ENCODE peak calls at places on chromosome 16, in four cellular contexts. One of them, this sample, is unnamed.
A peak's percentile ranks its signal among the peaks of the same experiment; 100 is the strongest.

GRCh38 chr16:79358188-79358587 is 242.3 kb downstream of the MAF start:
- DNase-seq in K562: no peak
- DNase-seq in HepG2: no peak
- DNase-seq in GM12878: no peak
- DNase-seq in this sample: no peak

GRCh38 chr16:923184-923583 is 47.6 kb downstream of the LMF1 start:
- DNase-seq in K562: no peak
- DNase-seq in HepG2: no peak
- DNase-seq in GM12878: no peak
- DNase-seq in this sample: no peak

GRCh38 chr16:5175263-5175662 is 77.7 kb upstream of the EEF2KMT start:
- DNase-seq in K562: no peak
- DNase-seq in HepG2: no peak
- DNase-seq in GM12878: no peak
- DNase-seq in this sample: no peak

GRCh38 chr16:894841-895240 is 75.9 kb downstream of the LMF1 start:
- DNase-seq in K562: peak; percentile 59
- DNase-seq in HepG2: no peak
- DNase-seq in GM12878: no peak
- DNase-seq in this sample: peak; percentile 59

GRCh38 chr16:87416826-87417471 is 24.8 kb downstream of the MAP1LC3B start:
- DNase-seq in K562: no peak
- DNase-seq in HepG2: peak; percentile 29
- DNase-seq in GM12878: no peak
- DNase-seq in this sample: peak; percentile 73

GRCh38 chr16:70653406-70653805 is 7.0 kb downstream of the IL34 start:
- DNase-seq in K562: no peak
- DNase-seq in HepG2: no peak
- DNase-seq in GM12878: no peak
- DNase-seq in this sample: no peak

GRCh38 chr16:6160303-6160702 is 1062.7 kb upstream of the EEF2KMT start:
- DNase-seq in K562: no peak
- DNase-seq in HepG2: no peak
- DNase-seq in GM12878: no peak
- DNase-seq in this sample: no peak

GRCh38 chr16:81650982-81651562 is 128.0 kb upstream of the PLCG2 start:
- DNase-seq in K562: peak; percentile 66
- DNase-seq in HepG2: no peak
- DNase-seq in GM12878: no peak
- DNase-seq in this sample: no peak

GRCh38 chr16:14364386-14365199 is 265.5 kb downstream of the PARN start:
- DNase-seq in K562: peak; percentile 39
- DNase-seq in HepG2: peak; percentile 99
- DNase-seq in GM12878: no peak
- DNase-seq in this sample: no peak

GRCh38 chr16:50265716-50266336 is 525 bp upstream of the ADCY7 start:
- DNase-seq in K562: no peak
- DNase-seq in HepG2: no peak
- DNase-seq in GM12878: no peak
- DNase-seq in this sample: no peak

GRCh38 chr16:4517812-4518211 is 20.8 kb downstream of the CDIP1 start:
- DNase-seq in K562: peak; percentile 46
- DNase-seq in HepG2: peak; percentile 34
- DNase-seq in GM12878: no peak
- DNase-seq in this sample: peak; percentile 77

GRCh38 chr16:56691885-56692284 is 9.6 kb downstream of the MT1X start:
- DNase-seq in K562: no peak
- DNase-seq in HepG2: peak; percentile 77
- DNase-seq in GM12878: no peak
- DNase-seq in this sample: no peak

GRCh38 chr16:66844009-66844341 is 239 bp upstream of the CA7 start:
- DNase-seq in K562: no peak
- DNase-seq in HepG2: no peak
- DNase-seq in GM12878: no peak
- DNase-seq in this sample: no peak

GRCh38 chr16:31702796-31703195 is 170.8 kb upstream of the ZNF267 start:
- DNase-seq in K562: no peak
- DNase-seq in HepG2: no peak
- DNase-seq in GM12878: no peak
- DNase-seq in this sample: no peak

GRCh38 chr16:65745201-65745600 is 621.3 kb upstream of the CDH5 start:
- DNase-seq in K562: no peak
- DNase-seq in HepG2: no peak
- DNase-seq in GM12878: no peak
- DNase-seq in this sample: no peak

GRCh38 chr16:22103371-22103890 is 11.1 kb downstream of the VWA3A start:
- DNase-seq in K562: no peak
- DNase-seq in HepG2: no peak
- DNase-seq in GM12878: no peak
- DNase-seq in this sample: no peak

GRCh38 chr16:88295526-88296436 is 87.0 kb upstream of the ZNF469 start:
- DNase-seq in K562: no peak
- DNase-seq in HepG2: no peak
- DNase-seq in GM12878: no peak
- DNase-seq in this sample: peak; percentile 86

GRCh38 chr16:87945351-87946042 is 5.7 kb upstream of the BANP start:
- DNase-seq in K562: no peak
- DNase-seq in HepG2: no peak
- DNase-seq in GM12878: no peak
- DNase-seq in this sample: peak; percentile 90

GRCh38 chr16:11141409-11142260 is 114.4 kb downstream of the SOCS1 start:
- DNase-seq in K562: no peak
- DNase-seq in HepG2: peak; percentile 27
- DNase-seq in GM12878: no peak
- DNase-seq in this sample: no peak

GRCh38 chr16:66903544-66904427 is 14.9 kb downstream of the CDH16 start:
- DNase-seq in K562: no peak
- DNase-seq in HepG2: no peak
- DNase-seq in GM12878: no peak
- DNase-seq in this sample: peak; percentile 14

GRCh38 chr16:3497771-3498170 is 2.5 kb upstream of the C16orf90 start:
- DNase-seq in K562: no peak
- DNase-seq in HepG2: no peak
- DNase-seq in GM12878: no peak
- DNase-seq in this sample: no peak

GRCh38 chr16:477287-477686 is 50.2 kb upstream of the CAPN15 start:
- DNase-seq in K562: no peak
- DNase-seq in HepG2: no peak
- DNase-seq in GM12878: no peak
- DNase-seq in this sample: no peak

GRCh38 chr16:89117975-89118289 is 24.3 kb downstream of the ACSF3 start:
- DNase-seq in K562: no peak
- DNase-seq in HepG2: no peak
- DNase-seq in GM12878: no peak
- DNase-seq in this sample: no peak

GRCh38 chr16:65574311-65574966 is 452.6 kb upstream of the CDH11 start:
- DNase-seq in K562: no peak
- DNase-seq in HepG2: no peak
- DNase-seq in GM12878: no peak
- DNase-seq in this sample: no peak

GRCh38 chr16:87543436-87544191 is 50.8 kb upstream of the ZCCHC14 start:
- DNase-seq in K562: no peak
- DNase-seq in HepG2: no peak
- DNase-seq in GM12878: no peak
- DNase-seq in this sample: no peak

GRCh38 chr16:879986-880385 is 79.5 kb upstream of the GNG13 start:
- DNase-seq in K562: no peak
- DNase-seq in HepG2: no peak
- DNase-seq in GM12878: no peak
- DNase-seq in this sample: no peak

GRCh38 chr16:87229230-87230192 is 87.7 kb downstream of the C16orf95 start:
- DNase-seq in K562: no peak
- DNase-seq in HepG2: no peak
- DNase-seq in GM12878: no peak
- DNase-seq in this sample: no peak

GRCh38 chr16:57111420-57111819 is 19.0 kb downstream of the CPNE2 start:
- DNase-seq in K562: no peak
- DNase-seq in HepG2: no peak
- DNase-seq in GM12878: no peak
- DNase-seq in this sample: no peak

GRCh38 chr16:58024673-58025350 is 742 bp upstream of the MMP15 start:
- DNase-seq in K562: peak; percentile 75
- DNase-seq in HepG2: peak; percentile 92
- DNase-seq in GM12878: no peak
- DNase-seq in this sample: peak; percentile 49

DNA sequence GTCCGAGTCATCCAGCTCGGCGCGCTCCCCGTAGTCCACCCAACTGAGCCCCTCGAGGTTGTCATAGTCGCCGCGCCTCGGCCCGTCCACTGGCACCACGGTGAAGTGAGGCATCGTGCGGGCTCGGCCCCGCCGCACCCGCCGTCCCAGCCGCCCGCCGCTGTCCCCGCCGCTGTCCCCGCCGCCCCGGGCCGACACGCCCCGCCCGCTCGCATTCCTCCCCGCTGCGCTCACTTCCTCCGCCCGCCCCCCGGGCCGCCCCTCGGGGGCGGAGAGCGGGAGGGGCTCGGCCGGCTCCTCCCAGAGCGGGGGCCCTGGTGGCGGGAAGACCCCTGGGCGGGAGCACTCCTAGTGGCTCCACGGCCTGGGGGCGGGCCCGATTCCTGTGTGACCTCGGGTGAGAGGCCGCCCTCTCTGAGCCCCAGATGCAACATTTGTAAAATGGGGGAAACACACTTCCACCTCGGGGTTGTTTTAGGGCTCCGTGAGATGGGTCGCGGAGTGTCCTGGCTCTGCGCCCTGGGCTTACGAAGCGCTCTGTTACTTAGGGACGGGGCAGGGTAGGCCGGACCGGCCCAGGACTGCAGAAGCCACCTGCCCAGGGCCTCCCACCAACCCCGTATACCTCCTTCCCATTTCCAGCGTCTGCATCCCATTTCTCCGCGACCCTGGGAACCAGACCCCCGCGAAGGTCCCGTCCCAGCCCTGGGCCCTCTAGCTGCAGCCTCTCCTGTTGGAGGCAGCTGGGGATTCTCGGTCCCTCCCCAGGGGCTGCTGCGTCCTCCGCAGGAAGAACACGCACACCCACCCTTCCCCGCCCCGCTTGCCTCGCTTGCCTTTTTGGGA is at the start of gene SLC12A4:
- DNase-seq in K562: peak; percentile 99
- DNase-seq in HepG2: peak; percentile 86
- DNase-seq in GM12878: no peak
- DNase-seq in this sample: peak; percentile 99
- TF ChIP-seq ZBTB33 in K562: no peak
- TF ChIP-seq ZBTB33 in HepG2: no peak
- TF ChIP-seq ZBTB33 in GM12878: no peak
- TF ChIP-seq ZBTB33 in this sample: no peak

GRCh38 chr16:30378236-30379164 is 3.9 kb downstream of the SEPTIN1 start:
- DNase-seq in K562: peak; percentile 95
- DNase-seq in HepG2: peak; percentile 95
- DNase-seq in GM12878: peak; percentile 81
- DNase-seq in this sample: peak; percentile 98

GRCh38 chr16:30377050-30377811 is 2.6 kb downstream of the MYL11 start:
- DNase-seq in K562: peak; percentile 85
- DNase-seq in HepG2: no peak
- DNase-seq in GM12878: no peak
- DNase-seq in this sample: no peak

GRCh38 chr16:30376508-30376907 is 1.9 kb downstream of the MYL11 start:
- DNase-seq in K562: no peak
- DNase-seq in HepG2: no peak
- DNase-seq in GM12878: no peak
- DNase-seq in this sample: no peak

GRCh38 chr16:30379165-30379783 is 3.1 kb downstream of the SEPTIN1 start:
- DNase-seq in K562: no peak
- DNase-seq in HepG2: no peak
- DNase-seq in GM12878: no peak
- DNase-seq in this sample: no peak

DNA sequence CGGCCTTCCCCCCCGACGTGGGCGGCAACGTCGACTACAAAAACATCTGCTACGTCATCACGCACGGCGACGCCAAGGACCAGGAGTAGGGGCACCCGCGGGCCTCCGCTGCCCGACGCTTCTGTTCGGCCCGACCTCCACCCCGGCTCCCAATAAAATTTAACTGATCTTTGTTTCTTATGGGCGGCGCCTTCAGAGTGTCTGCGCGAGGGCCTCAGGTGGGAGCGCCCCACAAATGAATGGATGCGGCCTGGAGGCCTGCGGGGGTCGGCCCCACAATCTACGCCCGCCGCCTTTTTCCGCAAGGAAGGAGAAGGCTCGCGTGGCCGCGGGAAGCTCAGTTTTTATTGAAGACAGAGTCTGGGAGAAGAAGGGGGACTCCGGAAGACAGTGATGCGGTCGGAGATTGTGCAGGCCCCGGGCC is 3.2 kb downstream of the MYL11 start:
- DNase-seq in K562: no peak
- DNase-seq in HepG2: peak; percentile 73
- DNase-seq in GM12878: peak; percentile 55
- DNase-seq in this sample: peak; percentile 85
- TF ChIP-seq MXI1 in K562: no peak
- TF ChIP-seq MXI1 in HepG2: no peak
- TF ChIP-seq MXI1 in GM12878: no peak
- TF ChIP-seq MXI1 in this sample: peak; percentile 63

GRCh38 chr16:84826558-84826941 is 6.8 kb downstream of the CRISPLD2 start:
- DNase-seq in K562: no peak
- DNase-seq in HepG2: no peak
- DNase-seq in GM12878: no peak
- DNase-seq in this sample: peak; percentile 73
- TF ChIP-seq POLR2AphosphoS5 in K562: no peak
- TF ChIP-seq POLR2AphosphoS5 in HepG2: no peak
- TF ChIP-seq POLR2AphosphoS5 in GM12878: no peak
- TF ChIP-seq POLR2AphosphoS5 in this sample: no peak

GRCh38 chr16:60199154-60199553 is 1465.0 kb upstream of the GOT2 start:
- DNase-seq in K562: no peak
- DNase-seq in HepG2: no peak
- DNase-seq in GM12878: no peak
- DNase-seq in this sample: no peak

GRCh38 chr16:60200161-60200560 is 1466.0 kb upstream of the GOT2 start:
- DNase-seq in K562: no peak
- DNase-seq in HepG2: no peak
- DNase-seq in GM12878: no peak
- DNase-seq in this sample: no peak

GRCh38 chr16:60204221-60204620 is 1470.1 kb upstream of the GOT2 start:
- DNase-seq in K562: no peak
- DNase-seq in HepG2: no peak
- DNase-seq in GM12878: no peak
- DNase-seq in this sample: no peak

GRCh38 chr16:60206511-60206910 is 1472.4 kb upstream of the GOT2 start:
- DNase-seq in K562: no peak
- DNase-seq in HepG2: no peak
- DNase-seq in GM12878: no peak
- DNase-seq in this sample: no peak

DNA sequence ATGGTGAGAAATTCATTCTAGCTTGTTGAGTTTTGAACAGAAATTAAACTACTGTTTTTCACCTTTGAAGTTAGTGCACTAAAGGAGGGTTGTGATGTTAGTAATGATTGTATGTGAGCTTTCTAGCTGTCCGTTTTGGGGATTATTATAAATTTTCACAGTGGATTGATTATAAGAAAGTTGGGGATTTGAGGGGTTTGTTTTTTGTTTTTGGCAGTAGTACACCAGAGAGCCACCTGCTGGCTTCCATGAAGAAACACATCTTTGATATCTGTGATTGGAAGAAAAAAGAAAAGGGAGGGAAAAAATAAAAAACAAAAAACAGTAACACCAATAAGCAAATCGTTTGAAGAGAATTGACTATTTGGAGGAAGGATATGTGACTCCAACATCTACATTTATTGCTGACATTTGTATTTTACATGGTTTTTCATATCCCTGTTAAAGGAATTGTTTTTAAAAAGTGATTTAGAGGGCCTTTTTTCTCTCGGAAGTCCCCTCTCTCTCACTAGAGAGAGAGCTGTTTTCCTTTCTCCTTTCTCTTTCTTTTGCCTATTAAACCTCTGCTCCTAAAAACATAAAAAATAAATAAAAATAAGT is 1469.5 kb upstream of the GOT2 start:
- DNase-seq in K562: no peak
- DNase-seq in HepG2: no peak
- DNase-seq in GM12878: no peak
- DNase-seq in this sample: peak; percentile 2
- TF ChIP-seq ZBTB33 in K562: no peak
- TF ChIP-seq ZBTB33 in HepG2: no peak
- TF ChIP-seq ZBTB33 in GM12878: no peak
- TF ChIP-seq ZBTB33 in this sample: no peak

This sample was measured in SK-N-SH.